ENCODE peak calls at places on chromosomes 4 and X, in seven cellular contexts. S is right lobe of liver, M is transverse colon, P is heart left ventricle, L is IMR-90, D is Peyer's patch, X is suprapubic skin. Q is an unnamed sample.

GRCh38 chrX:81259714-81260395 is 58.0 kb downstream of the SH3BGRL start:
- DNase-seq in L (peak), X (no peak), D (no peak), M (no peak), S (no peak), P (no peak), Q (no peak)

GRCh38 chr4:100146756-100147155 is 43.5 kb downstream of the DDIT4L start:
- DNase-seq in P (no peak), X (no peak), M (no peak), L (peak), D (no peak), S (no peak), Q (no peak)

GRCh38 chr4:152193059-152193458 is 342.8 kb downstream of the FBXW7 start:
- DNase-seq in S (no peak), X (no peak), D (no peak), L (no peak), M (no peak), P (no peak), Q (no peak)

GRCh38 chr4:57119054-57119651 is 9.0 kb upstream of the IGFBP7 start:
- DNase-seq in S (no peak), X (peak), M (peak), P (peak), L (peak), D (no peak), Q (peak)

GRCh38 chrX:140767646-140768045 is 58.1 kb downstream of the LINC00632 start:
- DNase-seq in M (no peak), X (no peak), S (no peak), D (no peak), L (no peak), P (no peak), Q (no peak)

GRCh38 chrX:37796805-37797204 is 16.9 kb downstream of the CYBB start:
- DNase-seq in X (no peak), S (peak), D (peak), M (peak), L (no peak), P (peak), Q (no peak)

GRCh38 chr4:38753021-38753806 is 29.6 kb downstream of the TLR10 start:
- DNase-seq in M (peak), P (peak), L (peak), D (peak), S (no peak), X (peak), Q (peak)

GRCh38 chrX:72349190-72349589 is 43.5 kb upstream of the CITED1 start:
- DNase-seq in D (no peak), P (no peak), L (no peak), M (no peak), S (no peak), X (no peak), Q (peak)

GRCh38 chr4:52641853-52642563 is 17.1 kb downstream of the USP46 start:
- DNase-seq in M (no peak), X (no peak), P (no peak), L (peak), S (no peak), D (no peak), Q (no peak)

GRCh38 chr4:69095301-69095731 is 958 bp upstream of the UGT2B7 start:
- DNase-seq in D (no peak), X (no peak), L (peak), M (no peak), P (no peak), S (no peak), Q (no peak)

GRCh38 chrX:26558719-26559386 is 342.9 kb downstream of the MAGEB5 start:
- DNase-seq in M (no peak), P (no peak), D (no peak), X (no peak), L (no peak), S (peak), Q (no peak)
- TF ChIP-seq POLR2A in M (no peak), P (no peak), D (no peak), X (no peak), L (no peak), S (no peak), Q (no peak)

DNA sequence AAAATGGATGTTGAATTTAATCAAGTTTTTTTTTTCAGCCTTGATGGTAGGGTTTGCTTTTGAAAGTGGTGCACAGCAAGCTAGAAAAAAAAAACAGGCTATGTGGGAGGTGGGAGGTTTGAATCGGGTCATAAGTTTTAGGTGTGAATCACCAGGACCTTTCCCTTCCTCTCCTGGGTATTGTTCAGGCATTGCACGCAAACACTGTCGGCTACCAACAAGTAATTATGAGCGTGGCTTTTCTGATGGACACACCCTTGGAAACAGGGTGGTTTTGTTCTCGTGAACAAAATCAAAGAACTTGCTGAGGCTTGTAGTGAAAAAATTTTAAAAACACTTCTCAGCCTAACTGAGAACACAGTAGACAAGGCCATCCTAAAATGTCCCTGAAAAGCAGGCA is 18.1 kb downstream of the PIR start:
- DNase-seq in M (no peak), L (no peak), D (no peak), X (no peak), P (no peak), S (no peak), Q (no peak)
- TF ChIP-seq POLR2A in M (no peak), L (no peak), D (no peak), X (no peak), P (no peak), S (no peak), Q (no peak)

GRCh38 chrX:95248386-95248785 is 1436.3 kb upstream of the DIAPH2 start:
- DNase-seq in X (no peak), S (no peak), P (no peak), L (no peak), M (no peak), D (no peak), Q (no peak)
- TF ChIP-seq POLR2A in X (no peak), S (no peak), P (no peak), L (no peak), M (no peak), D (no peak), Q (no peak)

GRCh38 chr4:140152015-140152703 is 1.8 kb downstream of the MAML3 start:
- DNase-seq in P (peak), M (peak), L (no peak), D (peak), X (peak), S (peak), Q (peak)

GRCh38 chr4:140149851-140150635 is 3.9 kb downstream of the MAML3 start:
- DNase-seq in P (peak), X (peak), M (peak), L (peak), D (peak), S (peak), Q (no peak)

GRCh38 chr4:140150636-140150885 is 3.4 kb downstream of the MAML3 start:
- DNase-seq in S (no peak), M (peak), L (no peak), D (peak), X (peak), P (no peak), Q (no peak)

GRCh38 chr4:140151700-140152014 is 2.3 kb downstream of the MAML3 start:
- DNase-seq in P (peak), M (peak), D (peak), X (peak), L (peak), S (peak), Q (peak)

GRCh38 chr4:140150886-140151699 is 2.9 kb downstream of the MAML3 start:
- DNase-seq in M (peak), S (peak), X (peak), L (peak), D (peak), P (peak), Q (peak)
- TF ChIP-seq POLR2A in M (peak), S (peak), X (no peak), L (peak), D (peak), P (no peak), Q (peak)